ENCODE peak calls at places on chromosome 2, in ten cellular contexts. H is heart left ventricle, A is gastrocnemius medialis, G is body of pancreas, W is GM12878, I is right lobe of liver, R is K562, K is A549, D is upper lobe of left lung, Y is HCT116. M is an unnamed sample.

GRCh38 chr2:98803747-98804650 is 73.1 kb upstream of the MGAT4A start:
- ATAC-seq in G (peak; percentile 76), I (peak; percentile 85), R (no peak), H (no peak), A (no peak), W (no peak), Y (no peak), D (no peak), K (no peak), M (no peak)

GRCh38 chr2:134583462-134583861 is 135.3 kb downstream of the TMEM163 start:
- ATAC-seq in W (no peak), Y (no peak), I (no peak), D (no peak), G (no peak), K (no peak), A (no peak), H (no peak), R (no peak), M (no peak)

GRCh38 chr2:199160677-199161465 is 296.9 kb downstream of the SATB2 start:
- ATAC-seq in G (no peak), K (no peak), D (no peak), A (peak; percentile 26), R (no peak), Y (no peak), H (no peak), I (no peak), W (no peak), M (no peak)

GRCh38 chr2:210252699-210253606 is 27.7 kb upstream of the ACADL start:
- ATAC-seq in Y (no peak), K (no peak), G (no peak), R (no peak), W (peak; percentile 19), D (peak; percentile 83), H (no peak), I (no peak), A (no peak), M (no peak)

GRCh38 chr2:3703741-3704355 is 473 bp downstream of the DCDC2C start:
- ATAC-seq in R (no peak), H (no peak), K (peak; percentile 46), W (no peak), I (peak; percentile 40), D (no peak), G (no peak), Y (peak; percentile 27), A (no peak), M (peak; percentile 39)

GRCh38 chr2:85160946-85161625 is 27.9 kb downstream of the TCF7L1 start:
- ATAC-seq in R (no peak), I (no peak), K (peak; percentile 13), H (no peak), A (no peak), D (peak; percentile 46), G (no peak), W (no peak), Y (no peak), M (no peak)

GRCh38 chr2:122019729-122020128 is 264.3 kb downstream of the TSN start:
- ATAC-seq in K (no peak), W (no peak), H (no peak), I (peak; percentile 36), R (no peak), Y (no peak), A (no peak), D (no peak), G (peak; percentile 87), M (no peak)

GRCh38 chr2:238315031-238315595 is 5.2 kb upstream of the TRAF3IP1 start:
- ATAC-seq in A (no peak), H (no peak), G (no peak), I (no peak), D (peak; percentile 23), Y (no peak), K (no peak), W (no peak), R (no peak), M (no peak)

GRCh38 chr2:198414976-198415375 is 610.6 kb downstream of the PLCL1 start:
- ATAC-seq in R (no peak), Y (no peak), D (no peak), I (no peak), W (no peak), A (no peak), G (no peak), K (no peak), H (no peak), M (no peak)

GRCh38 chr2:71385008-71385407 is 53.4 kb downstream of the ZNF638 start:
- ATAC-seq in K (peak; percentile 42), W (no peak), D (no peak), A (peak; percentile 67), H (peak; percentile 54), R (no peak), Y (no peak), I (no peak), G (no peak), M (peak; percentile 46)

GRCh38 chr2:63047534-63048281 is 2.9 kb upstream of the OTX1 start:
- ATAC-seq in I (no peak), G (no peak), R (no peak), W (no peak), Y (no peak), A (no peak), K (no peak), D (no peak), H (no peak), M (no peak)

GRCh38 chr2:49068613-49069012 is 85.7 kb downstream of the FSHR start:
- ATAC-seq in I (no peak), Y (no peak), R (no peak), A (no peak), W (no peak), K (no peak), G (no peak), D (no peak), H (no peak), M (no peak)

GRCh38 chr2:57570961-57571360 is 475.6 kb upstream of the VRK2 start:
- ATAC-seq in Y (no peak), A (no peak), K (no peak), W (peak; percentile 73), D (no peak), H (no peak), G (no peak), R (no peak), I (no peak), M (no peak)

GRCh38 chr2:178142274-178143065 is 30.2 kb downstream of the RBM45 start:
- ATAC-seq in H (no peak), R (peak; percentile 22), K (no peak), A (peak; percentile 100), W (peak; percentile 34), D (no peak), I (no peak), Y (no peak), G (no peak), M (no peak)

DNA sequence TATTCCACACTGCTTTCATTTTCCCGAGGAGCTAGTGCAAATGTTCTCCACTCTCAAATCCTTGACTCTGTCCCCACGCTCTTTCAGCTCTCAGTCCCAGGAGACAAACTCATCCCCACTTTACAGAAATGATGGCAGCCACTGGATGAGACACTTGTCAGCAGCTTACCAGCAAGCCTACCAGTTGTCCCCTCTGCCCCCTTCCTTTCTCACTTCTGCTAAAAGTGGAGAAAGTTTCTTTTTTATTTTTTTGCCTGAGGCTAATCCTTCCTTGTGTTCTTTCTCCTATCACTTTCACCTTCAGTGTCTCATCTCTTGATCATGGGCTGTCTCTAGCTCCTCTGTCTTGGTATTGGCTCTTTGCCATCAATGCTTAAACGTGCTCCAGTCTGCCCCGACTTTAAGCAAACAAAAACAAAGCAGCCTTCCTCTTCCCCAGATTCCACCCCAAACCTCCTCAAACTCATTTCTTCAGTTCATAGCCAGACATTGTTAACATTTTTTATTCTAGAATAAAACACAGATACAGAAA is 64.5 kb downstream of the TTC32 start:
- ATAC-seq in K (no peak), W (no peak), D (no peak), A (no peak), Y (no peak), I (no peak), R (no peak), G (no peak), H (no peak), M (no peak)
- TF ChIP-seq POLR2A in K (no peak), W (no peak), D (no peak), A (no peak), Y (no peak), I (no peak), R (no peak), G (no peak), H (no peak), M (no peak)

DNA sequence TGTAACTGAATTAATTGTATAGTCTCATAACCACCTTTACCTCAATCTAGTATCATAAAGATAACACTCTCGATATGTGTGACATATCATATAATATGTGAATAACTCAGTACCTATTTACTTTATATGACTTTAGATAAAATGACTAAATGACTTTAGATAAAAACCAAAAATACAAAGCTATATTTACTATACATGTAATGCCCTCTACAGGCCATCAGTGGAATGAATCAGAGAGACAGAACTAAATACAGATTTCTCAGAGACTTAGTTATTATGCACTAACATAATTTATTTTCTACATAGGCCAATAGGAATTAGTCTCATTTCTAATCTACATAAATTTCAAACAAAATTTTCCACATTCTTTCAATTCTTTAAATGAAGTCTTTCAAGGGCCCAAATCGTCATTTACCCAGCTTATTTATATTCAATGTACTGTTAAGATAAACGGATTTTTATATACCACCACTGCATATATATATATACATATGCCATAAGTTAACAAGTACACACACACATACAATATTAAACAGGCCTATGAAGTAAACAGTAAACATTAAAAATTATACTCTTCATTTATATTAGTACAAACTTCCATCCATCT is 219.9 kb downstream of the EXOC6B start:
- ATAC-seq in K (no peak), G (no peak), D (no peak), R (no peak), H (no peak), W (peak; percentile 47), Y (no peak), A (no peak), I (no peak), M (no peak)
- TF ChIP-seq CTCF in K (peak; percentile 61), G (peak; percentile 43), D (peak; percentile 56), R (peak; percentile 34), H (peak; percentile 56), W (peak; percentile 45), Y (peak; percentile 60), A (peak; percentile 41), I (peak; percentile 67), M (peak; percentile 25)

GRCh38 chr2:240575101-240575965 is 7.0 kb downstream of the RNPEPL1 start:
- ATAC-seq in R (no peak), Y (no peak), I (no peak), W (no peak), G (no peak), D (no peak), K (no peak), A (no peak), H (no peak), M (no peak)
- TF ChIP-seq POLR2A in R (no peak), Y (no peak), I (no peak), W (no peak), G (no peak), D (no peak), K (no peak), A (no peak), H (no peak), M (no peak)

GRCh38 chr2:166695154-166695553 is 193.1 kb upstream of the XIRP2 start:
- ATAC-seq in W (no peak), D (no peak), K (no peak), I (no peak), R (no peak), H (no peak), Y (no peak), G (no peak), A (no peak), M (no peak)

DNA sequence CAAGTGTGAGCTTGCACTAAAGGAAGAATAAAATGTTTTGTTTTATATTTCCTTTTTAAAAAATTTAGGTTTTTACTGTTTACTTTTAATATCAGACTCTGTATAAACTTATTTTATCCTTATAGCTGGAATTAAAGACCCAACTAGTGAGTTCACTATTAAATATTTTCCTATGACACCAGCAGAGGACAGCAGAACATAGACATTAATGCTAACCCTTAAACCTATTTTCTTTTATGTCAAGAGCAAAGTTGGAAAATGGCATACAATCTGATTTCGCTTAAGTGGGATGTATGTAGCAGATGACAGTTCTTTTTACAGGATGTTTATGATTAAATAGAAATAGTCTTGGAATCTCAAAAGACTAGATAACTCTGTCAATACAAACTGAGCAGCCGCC is 188.2 kb upstream of the XIRP2 start:
- ATAC-seq in W (peak; percentile 42), Y (no peak), D (no peak), R (no peak), K (no peak), I (no peak), A (no peak), G (no peak), H (no peak), M (no peak)
- TF ChIP-seq CTCF in W (no peak), Y (no peak), D (no peak), R (no peak), K (no peak), I (peak; percentile 23), A (no peak), G (peak; percentile 52), H (peak; percentile 23), M (no peak)